ENCODE peak calls at places on chromosomes 6 and 20, in five cellular contexts. T is A549; G is CD4-positive, alpha-beta memory T cell; B is dorsolateral prefrontal cortex; L is AG04450. F is an unnamed sample.

GRCh38 chr6:54617730-54618129 is 228.8 kb upstream of the FAM83B start:
- DNase-seq in T (no peak), G (no peak), B (no peak), L (peak), F (no peak)

GRCh38 chr20:48609491-48609978 is 218.3 kb downstream of the PREX1 start:
- DNase-seq in T (no peak), G (no peak), B (no peak), L (no peak), F (no peak)

GRCh38 chr6:29967379-29968010 is 25.2 kb downstream of the HLA-A start:
- DNase-seq in T (no peak), G (no peak), B (no peak), L (no peak), F (no peak)

GRCh38 chr6:79377047-79377446 is 142.6 kb upstream of the HMGN3 start:
- DNase-seq in T (no peak), G (no peak), B (no peak), L (no peak), F (no peak)

GRCh38 chr6:143283887-143284640 is 166.4 kb downstream of the ADAT2 start:
- DNase-seq in T (no peak), G (no peak), B (no peak), L (no peak), F (no peak)

GRCh38 chr6:3457710-3458605 is 1.1 kb upstream of the SLC22A23 start:
- DNase-seq in T (no peak), G (no peak), B (no peak), L (no peak), F (peak)

GRCh38 chr6:85996034-85996375 is 353.3 kb upstream of the SYNCRIP start:
- DNase-seq in T (no peak), G (no peak), B (no peak), L (no peak), F (no peak)

GRCh38 chr6:32882879-32883250 is 28.9 kb downstream of the PSMB9 start:
- DNase-seq in T (no peak), G (no peak), B (no peak), L (no peak), F (no peak)

GRCh38 chr20:38171301-38172010 is 6.4 kb upstream of the TGM2 start:
- DNase-seq in T (no peak), G (no peak), B (no peak), L (no peak), F (no peak)

GRCh38 chr6:148193063-148193680 is 149.5 kb upstream of the SASH1 start:
- DNase-seq in T (no peak), G (no peak), B (no peak), L (no peak), F (no peak)

GRCh38 chr6:17012421-17013225 is 89.2 kb upstream of the STMND1 start:
- DNase-seq in T (no peak), G (no peak), B (no peak), L (peak), F (peak)

GRCh38 chr6:129312865-129313264 is 397.1 kb downstream of the ARHGAP18 start:
- DNase-seq in T (peak), G (no peak), B (no peak), L (no peak), F (no peak)

GRCh38 chr20:25669826-25670422 is 26.7 kb downstream of the ZNF337 start:
- DNase-seq in T (no peak), G (no peak), B (no peak), L (peak), F (no peak)
- H3K27ac ChIP-seq in T (no peak), G (no peak), B (no peak), L (peak), F (no peak)

DNA sequence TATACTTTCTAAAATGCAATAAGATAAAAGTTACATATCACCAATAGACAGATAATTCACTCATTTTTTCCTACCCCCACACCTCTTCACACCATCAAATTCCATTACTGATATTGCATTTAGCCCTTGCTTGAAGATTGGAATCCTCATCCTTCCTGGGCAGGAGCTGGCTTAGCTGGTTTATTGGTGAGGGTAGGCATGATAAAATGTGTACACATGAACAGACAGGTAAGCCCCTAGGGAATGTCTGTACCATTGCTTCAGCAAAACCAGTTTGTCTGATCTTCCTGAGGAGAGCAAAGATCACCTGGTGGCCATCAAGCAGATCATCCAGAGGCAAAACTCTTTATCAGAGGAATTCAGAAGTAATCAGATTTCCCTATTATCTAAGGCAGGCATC is 6.8 kb upstream of the FABP7 start:
- DNase-seq in T (no peak), G (no peak), B (no peak), L (no peak), F (no peak)
- H3K27ac ChIP-seq in T (no peak), G (no peak), B (no peak), L (no peak), F (no peak)

DNA sequence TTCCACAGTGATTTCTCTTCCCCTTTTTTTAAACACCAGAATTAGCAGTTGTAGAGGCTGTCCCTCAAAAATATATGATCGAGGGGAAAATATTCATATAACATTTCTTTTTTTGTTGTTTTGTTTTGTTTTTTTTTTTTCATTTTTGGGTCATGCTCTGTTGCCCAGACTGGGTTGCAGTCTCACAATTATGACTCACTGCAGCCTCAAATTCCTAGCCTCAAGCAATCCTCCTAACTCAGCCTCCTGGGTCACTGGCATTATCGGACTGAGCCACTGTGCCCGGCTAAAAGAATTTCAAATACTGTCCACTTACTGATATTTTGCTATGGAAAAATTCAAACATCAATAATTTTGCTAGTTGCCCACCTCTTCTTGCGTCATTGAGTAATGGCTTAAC is 134.0 kb downstream of the HFE start:
- DNase-seq in T (no peak), G (no peak), B (no peak), L (no peak), F (no peak)
- H3K27ac ChIP-seq in T (no peak), G (no peak), B (no peak), L (no peak), F (no peak)

DNA sequence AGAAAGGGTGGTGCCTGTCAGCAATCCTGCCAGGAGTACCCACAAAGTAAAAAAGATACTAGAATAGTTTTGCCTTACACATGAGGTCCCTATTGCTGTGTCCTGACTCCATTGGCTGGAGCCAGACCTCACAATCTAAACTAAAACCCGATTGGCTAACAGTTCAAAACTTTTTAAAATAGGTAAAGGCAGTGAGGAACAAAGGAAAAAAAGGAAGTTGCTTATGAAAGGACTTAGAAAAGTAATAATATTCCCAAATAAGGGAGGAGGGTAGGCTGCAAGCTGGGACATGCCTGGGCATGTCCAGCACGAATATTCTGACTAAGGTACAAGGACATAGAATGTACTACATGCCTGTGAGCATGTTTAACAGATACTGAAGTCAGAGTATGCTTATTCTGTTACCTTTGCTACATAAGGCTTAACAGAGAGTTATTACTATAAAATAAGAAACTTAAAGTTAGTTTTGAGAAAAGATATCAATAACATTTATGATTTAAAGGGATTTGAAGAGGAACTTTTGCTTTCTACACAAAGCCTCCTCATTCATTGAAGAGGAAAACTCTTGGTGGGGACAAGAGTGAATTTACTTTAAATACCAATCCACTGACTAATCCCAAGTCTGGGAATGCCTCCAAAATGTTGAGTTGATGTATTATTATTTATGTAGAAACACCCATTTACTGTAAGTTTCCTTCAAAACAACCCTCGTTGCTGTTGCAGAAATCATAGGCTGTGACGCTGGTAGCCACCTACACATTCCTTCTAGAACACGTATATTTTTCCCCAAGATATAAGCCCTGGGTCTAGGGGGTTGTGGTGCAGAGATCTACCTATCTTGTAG is 8.2 kb upstream of the MTHFD1L start:
- DNase-seq in T (peak), G (no peak), B (no peak), L (peak), F (no peak)
- H3K27ac ChIP-seq in T (peak), G (no peak), B (peak), L (peak), F (peak)

GRCh38 chr6:116524236-116524635 is 12.8 kb downstream of the CALHM5 start:
- DNase-seq in T (no peak), G (no peak), B (no peak), L (no peak), F (no peak)

GRCh38 chr6:116518621-116519020 is 7.2 kb downstream of the CALHM5 start:
- DNase-seq in T (no peak), G (no peak), B (no peak), L (no peak), F (no peak)

GRCh38 chr6:116528800-116529199 is 16.7 kb downstream of the TRAPPC3L start:
- DNase-seq in T (no peak), G (no peak), B (no peak), L (no peak), F (no peak)

GRCh38 chr6:116528163-116528562 is 16.7 kb downstream of the CALHM5 start:
- DNase-seq in T (no peak), G (no peak), B (no peak), L (no peak), F (no peak)

DNA sequence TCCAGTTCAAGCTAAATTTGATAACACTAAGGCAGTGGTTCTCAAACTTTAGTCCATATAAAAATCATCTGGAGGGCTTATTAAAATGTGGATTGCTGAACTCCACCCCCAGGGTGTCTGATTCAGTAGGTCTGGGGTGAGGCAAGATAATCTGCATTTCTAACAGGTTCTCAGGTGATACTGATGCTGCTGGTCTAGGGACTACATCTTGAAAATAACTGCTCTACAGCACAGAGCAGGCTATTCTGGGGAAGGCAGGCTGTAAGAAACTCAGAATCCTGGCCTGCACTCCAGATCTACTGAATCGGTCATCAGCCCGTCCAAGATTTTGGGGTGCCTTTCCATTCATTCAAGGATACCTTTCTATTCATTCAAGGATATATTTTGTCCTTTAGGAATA is 11.5 kb downstream of the CALHM5 start:
- DNase-seq in T (no peak), G (no peak), B (no peak), L (no peak), F (no peak)
- H3K27ac ChIP-seq in T (no peak), G (no peak), B (no peak), L (no peak), F (no peak)

GRCh38 chr20:58131581-58132142 is 96.8 kb downstream of the ANKRD60 start:
- DNase-seq in T (no peak), G (no peak), B (no peak), L (no peak), F (no peak)
- H3K27ac ChIP-seq in T (peak), G (no peak), B (no peak), L (peak), F (no peak)

F was measured in caudate nucleus.